ENCODE peak calls at places on chromosomes 1 and 21, in ten cellular contexts. S is CD4-positive, alpha-beta T cell; L is CD8-positive, alpha-beta T cell; D is cardiac fibroblast; F is BJ; W is ovary; A is astrocyte of the spinal cord; H is WTC11; G is cardiac muscle cell; U is fibroblast of lung. J is an unnamed sample.

GRCh38 chr1:56135864-56136147 is 443.6 kb downstream of the PLPP3 start:
- DNase-seq in U (no peak), G (no peak), W (no peak), H (no peak), A (no peak), S (no peak), D (no peak), F (no peak), L (no peak), J (no peak)

GRCh38 chr21:31609081-31609480 is 50.4 kb upstream of the SOD1 start:
- DNase-seq in A (no peak), U (peak), D (no peak), F (no peak), G (no peak), H (peak), W (no peak), L (no peak), S (no peak), J (no peak)

GRCh38 chr1:3065396-3065795 is 3.6 kb upstream of the PRDM16 start:
- DNase-seq in F (no peak), A (no peak), U (no peak), L (no peak), W (no peak), G (no peak), H (no peak), S (no peak), D (no peak), J (no peak)

GRCh38 chr21:36147891-36148290 is 8.7 kb upstream of the DOP1B start:
- DNase-seq in U (no peak), S (no peak), W (no peak), F (peak), D (no peak), G (no peak), L (no peak), H (no peak), A (no peak), J (no peak)

GRCh38 chr1:207282496-207283380 is 38.7 kb upstream of the CD55 start:
- DNase-seq in S (no peak), U (no peak), F (no peak), L (no peak), A (peak), W (no peak), G (no peak), H (no peak), D (no peak), J (no peak)

GRCh38 chr1:87335175-87335992 is 6.7 kb downstream of the LMO4 start:
- DNase-seq in L (peak), S (peak), D (peak), U (peak), H (peak), F (no peak), W (peak), G (peak), A (peak), J (peak)

GRCh38 chr1:195326325-195326724 is 1281.9 kb downstream of the KCNT2 start:
- DNase-seq in F (no peak), D (no peak), U (no peak), W (no peak), G (no peak), H (no peak), A (no peak), S (no peak), L (no peak), J (no peak)

GRCh38 chr1:22595108-22595507 is 31.8 kb downstream of the EPHA8 start:
- DNase-seq in D (no peak), F (no peak), L (no peak), A (no peak), H (no peak), S (no peak), W (no peak), G (no peak), U (no peak), J (no peak)

GRCh38 chr21:38936237-38936636 is 130.5 kb downstream of the ETS2 start:
- DNase-seq in L (no peak), G (peak), F (no peak), W (no peak), S (no peak), D (no peak), A (no peak), H (no peak), U (no peak), J (no peak)

GRCh38 chr1:159177273-159177907 is 6.0 kb downstream of the CADM3 start:
- DNase-seq in G (peak), L (no peak), U (peak), F (no peak), W (no peak), A (peak), D (peak), S (no peak), H (peak), J (peak)

GRCh38 chr1:30740251-30740951 is 17.0 kb upstream of the MATN1 start:
- DNase-seq in L (no peak), D (no peak), H (no peak), S (no peak), G (no peak), F (no peak), A (no peak), U (no peak), W (no peak), J (no peak)

GRCh38 chr1:156356875-156357534 is 12.0 kb upstream of the RHBG start:
- DNase-seq in L (peak), U (no peak), H (peak), A (no peak), D (peak), G (peak), W (peak), F (no peak), S (peak), J (peak)

GRCh38 chr1:117591248-117591647 is 14.6 kb upstream of the TENT5C start:
- DNase-seq in L (no peak), U (no peak), S (no peak), A (no peak), W (no peak), H (no peak), F (no peak), G (no peak), D (no peak), J (no peak)

GRCh38 chr1:115530407-115530806 is 111.4 kb upstream of the VANGL1 start:
- DNase-seq in H (no peak), U (no peak), F (peak), D (peak), L (no peak), S (no peak), A (peak), G (no peak), W (no peak), J (no peak)

GRCh38 chr1:8363186-8363585 is 45.3 kb downstream of the SLC45A1 start:
- DNase-seq in H (no peak), A (no peak), F (no peak), D (no peak), G (no peak), L (no peak), S (no peak), W (no peak), U (no peak), J (no peak)

GRCh38 chr1:183106746-183107145 is 79.3 kb upstream of the LAMC2 start:
- DNase-seq in A (no peak), H (no peak), G (no peak), D (peak), L (no peak), F (no peak), U (peak), S (no peak), W (no peak), J (no peak)

GRCh38 chr1:24289937-24290595 is 29.1 kb upstream of the GRHL3 start:
- DNase-seq in F (no peak), G (no peak), D (peak), L (no peak), S (no peak), U (peak), W (no peak), H (no peak), A (peak), J (no peak)

GRCh38 chr1:176374967-176375569 is 87.9 kb upstream of the PAPPA2 start:
- DNase-seq in H (peak), L (peak), F (peak), D (peak), W (no peak), U (peak), A (peak), S (peak), G (peak), J (peak)

GRCh38 chr1:197910120-197911110 is 6.8 kb upstream of the LHX9 start:
- DNase-seq in H (no peak), A (no peak), W (no peak), F (no peak), U (no peak), G (no peak), D (no peak), L (no peak), S (no peak), J (no peak)

GRCh38 chr1:184664661-184665060 is 90.0 kb downstream of the EDEM3 start:
- DNase-seq in L (no peak), W (no peak), G (no peak), A (no peak), H (peak), U (no peak), F (no peak), S (no peak), D (no peak), J (peak)

GRCh38 chr1:145690587-145691558 is 16.3 kb downstream of the PDZK1 start:
- DNase-seq in U (peak), F (peak), H (no peak), L (peak), A (peak), G (no peak), W (no peak), D (peak), S (no peak), J (no peak)

GRCh38 chr1:178485467-178486098 is 11.2 kb downstream of the CLEC20A start:
- DNase-seq in G (no peak), A (no peak), D (peak), U (no peak), S (no peak), F (no peak), W (no peak), L (no peak), H (no peak), J (no peak)

GRCh38 chr1:204624631-204625216 is 60.8 kb downstream of the LRRN2 start:
- DNase-seq in A (no peak), W (no peak), G (peak), F (no peak), H (no peak), D (no peak), S (no peak), U (no peak), L (no peak), J (no peak)

GRCh38 chr1:191709215-191709614 is 449.0 kb upstream of the RGS18 start:
- DNase-seq in A (no peak), H (no peak), S (no peak), L (no peak), F (no peak), U (no peak), D (no peak), W (no peak), G (no peak), J (no peak)

GRCh38 chr1:110873856-110874255 is 908 bp downstream of the CD53 start:
- DNase-seq in D (no peak), W (no peak), G (no peak), S (no peak), H (no peak), A (no peak), F (no peak), U (no peak), L (no peak), J (no peak)

GRCh38 chr1:87598429-87598828 is 269.7 kb downstream of the LMO4 start:
- DNase-seq in U (no peak), H (peak), S (no peak), D (no peak), L (no peak), W (no peak), A (no peak), G (peak), F (no peak), J (no peak)

GRCh38 chr1:9375912-9376311 is 83.2 kb downstream of the SPSB1 start:
- DNase-seq in U (no peak), W (peak), D (no peak), S (no peak), H (no peak), G (no peak), A (peak), L (no peak), F (no peak), J (no peak)

GRCh38 chr1:94383966-94384408 is 34.2 kb upstream of the ABCD3 start:
- DNase-seq in D (peak), H (no peak), U (peak), G (no peak), A (peak), L (no peak), S (no peak), F (no peak), W (no peak), J (no peak)

GRCh38 chr21:35020446-35020845 is 28.7 kb downstream of the RUNX1 start:
- DNase-seq in L (no peak), G (no peak), F (no peak), A (no peak), U (no peak), D (no peak), H (no peak), W (no peak), S (no peak), J (no peak)

GRCh38 chr1:73980324-73981040 is 217.5 kb downstream of the LRRIQ3 start:
- DNase-seq in S (no peak), U (no peak), G (peak), A (no peak), L (no peak), H (no peak), D (peak), F (no peak), W (no peak), J (no peak)

GRCh38 chr1:160621633-160622413 is 25.0 kb downstream of the SLAMF1 start:
- DNase-seq in H (no peak), L (no peak), D (no peak), U (no peak), W (no peak), F (no peak), A (no peak), G (no peak), S (no peak), J (no peak)

GRCh38 chr1:41668967-41669366 is 184.5 kb upstream of the EDN2 start:
- DNase-seq in D (no peak), L (no peak), G (no peak), U (no peak), S (no peak), F (no peak), H (no peak), A (no peak), W (no peak), J (no peak)

GRCh38 chr1:244002721-244003120 is 48.4 kb upstream of the ZBTB18 start:
- DNase-seq in U (no peak), H (no peak), F (no peak), G (no peak), D (no peak), S (no peak), A (no peak), W (no peak), L (no peak), J (no peak)

GRCh38 chr1:31727849-31728248 is 24.0 kb upstream of the COL16A1 start:
- DNase-seq in S (no peak), L (no peak), F (no peak), W (no peak), U (no peak), H (no peak), G (no peak), D (no peak), A (no peak), J (no peak)

GRCh38 chr1:46370214-46370633 is 23.9 kb upstream of the FAAH start:
- DNase-seq in D (peak), U (no peak), S (no peak), G (no peak), H (no peak), F (no peak), A (no peak), L (no peak), W (no peak), J (no peak)

GRCh38 chr21:22573834-22574233 is 1575.6 kb downstream of the NCAM2 start:
- DNase-seq in H (no peak), A (no peak), D (no peak), G (no peak), W (no peak), U (no peak), S (no peak), L (no peak), F (no peak), J (no peak)

DNA sequence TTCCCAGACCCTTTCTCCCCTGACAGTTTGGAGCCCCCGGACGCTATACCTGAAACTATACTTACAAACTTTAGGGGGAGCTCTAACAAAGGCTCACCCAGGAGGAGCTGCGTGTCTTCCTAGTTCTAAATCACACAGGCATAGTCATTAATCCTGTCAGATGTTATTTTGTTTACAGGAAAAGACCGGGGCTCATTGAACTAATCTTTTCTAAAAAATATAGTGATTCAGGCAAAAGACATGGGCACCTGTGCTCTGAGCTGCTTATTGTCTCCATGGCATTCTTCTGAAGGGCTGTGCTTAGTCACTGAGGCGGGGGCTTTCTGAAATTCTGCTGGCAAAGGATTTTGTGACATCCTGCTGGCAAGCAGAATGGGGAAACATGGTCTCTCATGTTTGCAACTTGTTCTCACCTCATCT is 1577.0 kb downstream of the NCAM2 start:
- DNase-seq in G (peak), H (peak), F (no peak), S (no peak), W (no peak), U (no peak), D (no peak), L (no peak), A (no peak), J (peak)
- TF ChIP-seq CTCF in G (no peak), H (peak), F (no peak), S (no peak), W (no peak), U (no peak), D (no peak), L (no peak), A (peak), J (peak)

GRCh38 chr1:149963358-149963757 is 26.7 kb upstream of the MTMR11 start:
- DNase-seq in W (no peak), H (no peak), G (no peak), D (peak), U (peak), L (no peak), S (no peak), F (no peak), A (no peak), J (no peak)

GRCh38 chr1:149966405-149966804 is 29.7 kb upstream of the MTMR11 start:
- DNase-seq in G (no peak), F (no peak), U (no peak), A (no peak), S (no peak), L (no peak), W (no peak), D (no peak), H (no peak), J (no peak)

GRCh38 chr1:149965440-149965839 is 28.8 kb upstream of the MTMR11 start:
- DNase-seq in U (no peak), D (no peak), L (no peak), W (no peak), S (no peak), H (no peak), G (no peak), F (no peak), A (no peak), J (no peak)

GRCh38 chr1:149962736-149963135 is 26.1 kb upstream of the MTMR11 start:
- DNase-seq in S (no peak), F (no peak), D (no peak), H (no peak), W (no peak), U (no peak), L (no peak), A (no peak), G (no peak), J (no peak)

GRCh38 chr1:149962039-149962647 is 25.5 kb upstream of the MTMR11 start:
- DNase-seq in W (peak), D (peak), S (peak), F (peak), A (peak), G (peak), U (peak), L (peak), H (peak), J (peak)
- TF ChIP-seq CTCF in W (peak), D (peak), S (peak), F (peak), A (peak), G (peak), U (peak), L (peak), H (peak), J (peak)

GRCh38 chr21:45880097-45881068 is 101.2 kb upstream of the COL6A1 start:
- DNase-seq in A (peak), D (peak), U (peak), F (no peak), G (peak), S (peak), W (no peak), L (peak), H (peak), J (peak)
- TF ChIP-seq CTCF in A (peak), D (peak), U (peak), F (peak), G (peak), S (peak), W (no peak), L (peak), H (peak), J (peak)

DNA sequence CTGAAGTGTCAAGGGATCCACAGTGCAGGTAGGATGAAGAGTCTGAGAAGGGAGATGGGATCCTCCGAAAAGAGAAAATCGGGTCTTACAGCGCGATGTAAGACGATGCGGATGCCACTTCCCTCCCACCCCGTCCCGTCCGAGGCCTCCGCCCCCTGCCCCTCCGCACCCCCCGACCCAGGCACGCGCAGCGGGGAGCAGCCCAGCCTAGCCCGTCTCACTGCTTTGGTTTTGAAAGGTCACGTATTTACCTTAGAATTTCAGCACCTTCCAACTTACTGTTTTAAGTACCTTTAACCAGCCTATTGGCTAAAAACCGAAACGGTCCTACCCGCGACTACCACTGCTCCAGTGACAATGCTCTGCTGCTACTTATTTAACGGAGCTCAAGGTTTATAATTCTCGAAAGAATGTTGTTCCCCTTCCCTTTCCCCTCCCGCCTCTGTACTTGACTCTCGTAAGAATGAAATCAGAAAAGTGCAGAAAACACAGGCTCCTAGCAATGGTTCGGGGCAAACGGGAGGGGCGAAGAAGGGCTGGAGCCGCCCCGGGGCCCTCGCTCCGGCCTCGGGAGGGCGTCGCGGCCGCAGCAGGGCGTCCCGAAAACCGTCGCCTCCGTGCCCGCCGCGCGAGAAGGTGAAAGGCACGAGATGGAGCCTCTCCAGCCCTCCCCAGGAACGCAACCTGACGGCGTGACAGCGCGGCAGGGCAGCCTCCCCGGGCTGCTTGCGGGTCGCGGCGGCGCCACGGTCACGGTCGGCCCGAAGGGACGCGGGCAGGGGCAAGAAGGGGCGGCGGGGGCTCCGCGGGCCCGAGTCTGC is 706 bp downstream of the TMEM50B start:
- DNase-seq in F (no peak), W (peak), S (peak), G (peak), H (peak), L (peak), D (peak), U (peak), A (peak), J (peak)
- TF ChIP-seq CTCF in F (peak), W (no peak), S (peak), G (peak), H (no peak), L (no peak), D (no peak), U (peak), A (no peak), J (no peak)

J was measured in nephron progenitor cell.